ENCODE peak calls at places on chromosomes 16 and 17, in four cellular contexts. Z is cardiac muscle cell, U is K562, V is Kasumi-1. H is an unnamed sample.

GRCh38 chr17:76562734-76563148 is 22.9 kb downstream of the PRCD start:
- DNase-seq in V (no peak), Z (peak; percentile 91), U (peak; percentile 66), H (no peak)

GRCh38 chr16:29745126-29745852 is 501 bp downstream of the C16orf54 start:
- DNase-seq in U (no peak), V (peak; percentile 45), Z (no peak), H (no peak)

GRCh38 chr16:11848842-11849241 is 2.5 kb downstream of the RSL1D1 start:
- DNase-seq in V (no peak), U (no peak), Z (peak; percentile 25), H (no peak)

GRCh38 chr16:84226026-84226425 is 13.8 kb downstream of the KCNG4 start:
- DNase-seq in Z (no peak), U (no peak), V (no peak), H (no peak)

GRCh38 chr16:11182381-11182780 is 73.6 kb downstream of the SOCS1 start:
- DNase-seq in U (no peak), Z (no peak), V (no peak), H (no peak)

GRCh38 chr17:40322417-40323315 is 13.7 kb downstream of the RARA start:
- DNase-seq in V (peak; percentile 95), U (peak; percentile 80), Z (peak; percentile 89), H (no peak)

GRCh38 chr17:48970865-48971687 is 2.7 kb upstream of the GIP start:
- DNase-seq in U (peak; percentile 19), V (no peak), Z (no peak), H (no peak)

GRCh38 chr17:46818929-46819859 is 702 bp upstream of the WNT3 start:
- DNase-seq in Z (no peak), V (no peak), U (peak; percentile 89), H (no peak)

GRCh38 chr16:18834873-18835272 is 33.5 kb upstream of the ARL6IP1 start:
- DNase-seq in Z (no peak), V (no peak), U (no peak), H (no peak)

GRCh38 chr16:85819245-85819644 is 19.8 kb downstream of the COX4I1 start:
- DNase-seq in V (peak; percentile 88), Z (peak; percentile 86), U (peak; percentile 83), H (peak; percentile 82)

GRCh38 chr16:67736858-67737257 is 17.7 kb upstream of the GFOD2 start:
- DNase-seq in V (no peak), Z (no peak), U (no peak), H (no peak)

GRCh38 chr17:14205992-14206461 is 30.6 kb downstream of the CDRT15 start:
- DNase-seq in V (no peak), U (no peak), Z (no peak), H (no peak)

GRCh38 chr17:33647976-33648375 is 354.9 kb upstream of the ASIC2 start:
- DNase-seq in Z (peak; percentile 7), V (no peak), U (peak; percentile 36), H (peak; percentile 52)

GRCh38 chr17:42429726-42430464 is 6.8 kb upstream of the CAVIN1 start:
- DNase-seq in V (no peak), Z (no peak), U (no peak), H (no peak)

GRCh38 chr17:78133179-78133951 is 2.8 kb downstream of the TMC8 start:
- DNase-seq in U (no peak), Z (no peak), V (no peak), H (no peak)

GRCh38 chr16:87484487-87485331 is 8.1 kb downstream of the ZCCHC14 start:
- DNase-seq in V (no peak), U (no peak), Z (no peak), H (no peak)

GRCh38 chr16:50121721-50122445 is 31.2 kb upstream of the TENT4B start:
- DNase-seq in V (no peak), Z (no peak), U (no peak), H (no peak)

GRCh38 chr16:84827897-84828296 is 8.1 kb downstream of the CRISPLD2 start:
- DNase-seq in V (no peak), Z (no peak), U (no peak), H (no peak)

GRCh38 chr16:68281368-68282063 is 17.2 kb downstream of the SLC7A6 start:
- DNase-seq in Z (no peak), V (no peak), U (no peak), H (no peak)

GRCh38 chr17:28174352-28175046 is 132.0 kb downstream of the NLK start:
- DNase-seq in Z (no peak), U (no peak), V (peak; percentile 16), H (no peak)

GRCh38 chr16:4790261-4790660 is 2.1 kb upstream of the SEPTIN12 start:
- DNase-seq in Z (no peak), U (no peak), V (no peak), H (no peak)

GRCh38 chr17:56762144-56762543 is 71.6 kb downstream of the C17orf67 start:
- DNase-seq in U (no peak), Z (no peak), V (no peak), H (no peak)

GRCh38 chr17:60173304-60173807 is 23.6 kb downstream of the CA4 start:
- DNase-seq in V (no peak), Z (peak; percentile 29), U (no peak), H (no peak)

GRCh38 chr17:28252436-28252835 is 66.6 kb upstream of the TMEM97 start:
- DNase-seq in Z (no peak), U (no peak), V (no peak), H (no peak)

GRCh38 chr17:68319420-68320162 is 28.3 kb downstream of the ARSG start:
- DNase-seq in U (no peak), Z (no peak), V (no peak), H (no peak)

GRCh38 chr17:9095390-9095789 is 74.1 kb downstream of the NTN1 start:
- DNase-seq in V (no peak), Z (no peak), U (no peak), H (no peak)

GRCh38 chr17:58369214-58370031 is 17.4 kb upstream of the SUPT4H1 start:
- DNase-seq in V (no peak), Z (no peak), U (no peak), H (no peak)

GRCh38 chr16:58638148-58639036 is 8.8 kb upstream of the CNOT1 start:
- DNase-seq in U (peak; percentile 30), V (peak; percentile 13), Z (peak; percentile 89), H (no peak)

GRCh38 chr17:12113156-12113555 is 92.5 kb downstream of the MAP2K4 start:
- DNase-seq in Z (no peak), V (no peak), U (no peak), H (no peak)

GRCh38 chr16:57551057-57551456 is 8.6 kb downstream of the ADGRG5 start:
- DNase-seq in Z (no peak), U (no peak), V (no peak), H (no peak)

GRCh38 chr17:49104511-49105074 is 28.0 kb upstream of the B4GALNT2 start:
- DNase-seq in V (no peak), Z (no peak), U (no peak), H (no peak)

GRCh38 chr17:65987988-65988387 is 203.9 kb downstream of the CEP112 start:
- DNase-seq in Z (peak; percentile 49), V (peak; percentile 66), U (no peak), H (peak; percentile 41)

GRCh38 chr17:59361916-59362810 is 30.7 kb downstream of the YPEL2 start:
- DNase-seq in U (no peak), V (peak; percentile 43), Z (peak; percentile 70), H (no peak)

H was measured in SK-N-DZ.